ENCODE peak calls at places on chromosomes 5 and 9, in nine cellular contexts. B is lung microvascular endothelial cell; A is BJ; S is tibial nerve; Y is posterior cingulate gyrus; C is HT1080; M is right cardiac atrium; W is activated CD8-positive, alpha-beta T cell treated with anti-CD3 and anti-CD28 coated beads for 36 hours; T is cardiac fibroblast. D is an unnamed sample.

GRCh38 chr9:120855827-120856636 is 13.3 kb upstream of the PSMD5 start:
- DNase-seq in B (no peak), A (no peak), S (no peak), Y (no peak), C (no peak), M (no peak), W (no peak), T (no peak), D (no peak)

GRCh38 chr5:80059354-80059980 is 24.3 kb downstream of the THBS4 start:
- DNase-seq in B (no peak), A (no peak), S (no peak), Y (no peak), C (no peak), M (no peak), W (no peak), T (no peak), D (no peak)

GRCh38 chr9:132638240-132638639 is 31.5 kb downstream of the DDX31 start:
- DNase-seq in B (no peak), A (no peak), S (no peak), Y (no peak), C (peak; percentile 36), M (no peak), W (no peak), T (no peak), D (no peak)

GRCh38 chr9:124392855-124393460 is 22.3 kb downstream of the PSMB7 start:
- DNase-seq in B (peak; percentile 94), A (peak; percentile 66), S (no peak), Y (peak; percentile 69), C (peak; percentile 99), M (no peak), W (no peak), T (peak; percentile 93), D (no peak)

GRCh38 chr5:41413067-41413466 is 97.3 kb downstream of the PLCXD3 start:
- DNase-seq in B (peak; percentile 31), A (no peak), S (no peak), Y (no peak), C (no peak), M (no peak), W (no peak), T (no peak), D (no peak)

GRCh38 chr9:120212153-120212852 is 367.7 kb downstream of the CDK5RAP2 start:
- DNase-seq in B (no peak), A (no peak), S (no peak), Y (no peak), C (no peak), M (no peak), W (no peak), T (no peak), D (no peak)

GRCh38 chr9:96875460-96876142 is 21.3 kb upstream of the ZNF782 start:
- DNase-seq in B (peak; percentile 84), A (no peak), S (no peak), Y (peak; percentile 52), C (peak; percentile 71), M (peak; percentile 71), W (peak; percentile 81), T (peak; percentile 80), D (peak; percentile 75)

GRCh38 chr9:37531699-37532098 is 44.5 kb downstream of the FBXO10 start:
- DNase-seq in B (no peak), A (no peak), S (no peak), Y (no peak), C (no peak), M (no peak), W (peak; percentile 19), T (no peak), D (peak; percentile 55)

GRCh38 chr9:126366366-126367011 is 39.9 kb downstream of the MVB12B start:
- DNase-seq in B (no peak), A (no peak), S (no peak), Y (peak; percentile 84), C (no peak), M (peak; percentile 73), W (no peak), T (no peak), D (no peak)

GRCh38 chr5:128213340-128213739 is 129.8 kb downstream of the SLC12A2 start:
- DNase-seq in B (peak; percentile 74), A (no peak), S (peak; percentile 51), Y (peak; percentile 66), C (peak; percentile 54), M (no peak), W (peak; percentile 63), T (peak; percentile 84), D (no peak)

GRCh38 chr9:110180713-110181434 is 27.1 kb downstream of the C9orf152 start:
- DNase-seq in B (peak; percentile 71), A (peak; percentile 33), S (no peak), Y (no peak), C (peak; percentile 50), M (no peak), W (no peak), T (peak; percentile 82), D (no peak)

GRCh38 chr5:113663879-113664278 is 150.4 kb downstream of the YTHDC2 start:
- DNase-seq in B (peak; percentile 72), A (no peak), S (peak; percentile 14), Y (no peak), C (peak; percentile 56), M (no peak), W (peak; percentile 59), T (peak; percentile 61), D (no peak)

GRCh38 chr5:111194053-111194452 is 30.1 kb upstream of the CAMK4 start:
- DNase-seq in B (no peak), A (no peak), S (no peak), Y (no peak), C (no peak), M (no peak), W (no peak), T (no peak), D (no peak)

GRCh38 chr9:137306546-137307254 is 4.6 kb upstream of the NRARP start:
- DNase-seq in B (peak; percentile 68), A (no peak), S (no peak), Y (no peak), C (no peak), M (peak; percentile 71), W (no peak), T (no peak), D (no peak)

GRCh38 chr5:126138475-126139005 is 284.7 kb upstream of the GRAMD2B start:
- DNase-seq in B (no peak), A (peak; percentile 10), S (no peak), Y (no peak), C (no peak), M (no peak), W (no peak), T (peak; percentile 22), D (no peak)

GRCh38 chr5:110045153-110045552 is 355.4 kb downstream of the MAN2A1 start:
- DNase-seq in B (no peak), A (no peak), S (no peak), Y (no peak), C (peak; percentile 8), M (no peak), W (no peak), T (peak; percentile 13), D (no peak)

GRCh38 chr9:93648181-93648580 is 71.8 kb downstream of the PHF2 start:
- DNase-seq in B (no peak), A (no peak), S (no peak), Y (no peak), C (no peak), M (peak; percentile 32), W (no peak), T (no peak), D (no peak)

GRCh38 chr5:177410575-177410974 is 1.2 kb upstream of the F12 start:
- DNase-seq in B (no peak), A (no peak), S (no peak), Y (no peak), C (no peak), M (no peak), W (no peak), T (no peak), D (no peak)

GRCh38 chr9:72773570-72773969 is 179.3 kb downstream of the ALDH1A1 start:
- DNase-seq in B (no peak), A (no peak), S (no peak), Y (no peak), C (peak; percentile 50), M (no peak), W (no peak), T (no peak), D (no peak)

GRCh38 chr5:75622564-75622963 is 11.3 kb downstream of the ANKDD1B start:
- DNase-seq in B (no peak), A (no peak), S (no peak), Y (no peak), C (peak; percentile 71), M (no peak), W (no peak), T (peak; percentile 50), D (no peak)

GRCh38 chr5:111551569-111552275 is 39.4 kb upstream of the STARD4 start:
- DNase-seq in B (peak; percentile 89), A (no peak), S (no peak), Y (no peak), C (peak; percentile 61), M (no peak), W (no peak), T (peak; percentile 51), D (no peak)

GRCh38 chr9:22206833-22207232 is 197.7 kb upstream of the CDKN2B start:
- DNase-seq in B (no peak), A (no peak), S (no peak), Y (no peak), C (no peak), M (no peak), W (no peak), T (no peak), D (no peak)

GRCh38 chr5:144421411-144421810 is 250.7 kb downstream of the KCTD16 start:
- DNase-seq in B (no peak), A (no peak), S (no peak), Y (no peak), C (peak; percentile 11), M (no peak), W (no peak), T (peak; percentile 18), D (no peak)

GRCh38 chr5:55700745-55701144 is 11.4 kb downstream of the SLC38A9 start:
- DNase-seq in B (no peak), A (no peak), S (no peak), Y (no peak), C (no peak), M (no peak), W (no peak), T (no peak), D (no peak)

GRCh38 chr9:111566234-111566633 is 33.2 kb downstream of the PTGR1 start:
- DNase-seq in B (peak; percentile 13), A (no peak), S (no peak), Y (no peak), C (no peak), M (peak; percentile 64), W (no peak), T (peak; percentile 36), D (no peak)

GRCh38 chr9:131027048-131027871 is 18.3 kb downstream of the LAMC3 start:
- DNase-seq in B (no peak), A (no peak), S (no peak), Y (no peak), C (no peak), M (no peak), W (no peak), T (no peak), D (no peak)

GRCh38 chr9:96509026-96509425 is 59.1 kb downstream of the HABP4 start:
- DNase-seq in B (no peak), A (no peak), S (no peak), Y (no peak), C (no peak), M (no peak), W (no peak), T (no peak), D (no peak)

GRCh38 chr5:134620634-134621033 is 12.0 kb downstream of the SAR1B start:
- DNase-seq in B (no peak), A (no peak), S (no peak), Y (no peak), C (no peak), M (no peak), W (no peak), T (no peak), D (no peak)

GRCh38 chr5:14172149-14172795 is 29.1 kb downstream of the TRIO start:
- DNase-seq in B (no peak), A (no peak), S (no peak), Y (no peak), C (no peak), M (no peak), W (no peak), T (no peak), D (no peak)

GRCh38 chr5:177985430-177986040 is 10.5 kb downstream of the PROP1 start:
- DNase-seq in B (no peak), A (no peak), S (no peak), Y (no peak), C (no peak), M (no peak), W (no peak), T (no peak), D (no peak)

GRCh38 chr5:15610216-15610615 is 110.2 kb downstream of the FBXL7 start:
- DNase-seq in B (peak; percentile 44), A (no peak), S (no peak), Y (no peak), C (no peak), M (no peak), W (no peak), T (no peak), D (no peak)